ENCODE peak calls at places on chromosomes 5 and 9, in five cellular contexts. G, Z, F, I and P are unnamed samples.

GRCh38 chr5:3778000-3778570 is 182.5 kb downstream of the IRX1 start:
- DNase-seq in G (no peak), Z (no peak), F (no peak), I (no peak), P (no peak)

GRCh38 chr9:6243746-6244145 is 28.1 kb downstream of the IL33 start:
- DNase-seq in G (no peak), Z (no peak), F (peak), I (peak), P (no peak)

GRCh38 chr5:65919773-65920172 is 6.6 kb upstream of the ERBIN start:
- DNase-seq in G (no peak), Z (no peak), F (peak), I (no peak), P (no peak)

GRCh38 chr5:62343428-62343827 is 37.4 kb downstream of the KIF2A start:
- DNase-seq in G (no peak), Z (no peak), F (no peak), I (no peak), P (no peak)

GRCh38 chr5:64015824-64016223 is 53.6 kb upstream of the HTR1A start:
- DNase-seq in G (no peak), Z (no peak), F (no peak), I (no peak), P (no peak)

GRCh38 chr9:91729558-91729842 is 220.5 kb downstream of the ROR2 start:
- DNase-seq in G (peak), Z (no peak), F (no peak), I (no peak), P (no peak)

GRCh38 chr9:91395106-91395552 is 28.5 kb downstream of the NFIL3 start:
- DNase-seq in G (no peak), Z (no peak), F (no peak), I (peak), P (no peak)

GRCh38 chr9:134492721-134493470 is 148.7 kb upstream of the COL5A1 start:
- DNase-seq in G (no peak), Z (no peak), F (no peak), I (no peak), P (no peak)

GRCh38 chr9:37880916-37881479 is 22.9 kb downstream of the SLC25A51 start:
- DNase-seq in G (no peak), Z (no peak), F (no peak), I (no peak), P (no peak)

GRCh38 chr9:130172161-130172857 is at the start of gene NCS1:
- DNase-seq in G (peak), Z (peak), F (peak), I (peak), P (peak)

GRCh38 chr5:97980291-97980690 is 793.2 kb upstream of the RGMB start:
- DNase-seq in G (no peak), Z (no peak), F (no peak), I (no peak), P (no peak)

GRCh38 chr5:43676083-43676840 is 73.3 kb downstream of the NNT start:
- DNase-seq in G (no peak), Z (no peak), F (no peak), I (peak), P (no peak)

GRCh38 chr5:135488727-135489465 is 36.7 kb upstream of the TIFAB start:
- DNase-seq in G (no peak), Z (no peak), F (peak), I (peak), P (peak)

GRCh38 chr9:137492464-137493162 is 33.5 kb upstream of the NSMF start:
- DNase-seq in G (no peak), Z (peak), F (no peak), I (peak), P (no peak)

GRCh38 chr5:37840036-37840909 is at the start of gene GDNF:
- DNase-seq in G (no peak), Z (peak), F (peak), I (no peak), P (no peak)

GRCh38 chr9:2281803-2282185 is 266.6 kb downstream of the SMARCA2 start:
- DNase-seq in G (no peak), Z (no peak), F (peak), I (no peak), P (no peak)

GRCh38 chr9:94623253-94623652 is 16.1 kb downstream of the FBP1 start:
- DNase-seq in G (no peak), Z (peak), F (no peak), I (peak), P (no peak)

GRCh38 chr5:60945760-60946253 is 802 bp downstream of the NDUFAF2 start:
- DNase-seq in G (no peak), Z (no peak), F (peak), I (peak), P (peak)

GRCh38 chr9:12882430-12882829 is 107.6 kb downstream of the LURAP1L start:
- DNase-seq in G (no peak), Z (no peak), F (peak), I (no peak), P (peak)

GRCh38 chr5:53211799-53212198 is 102.2 kb upstream of the MOCS2 start:
- DNase-seq in G (no peak), Z (no peak), F (peak), I (peak), P (no peak)

GRCh38 chr5:29518176-29518575 is 1675.3 kb upstream of the CDH6 start:
- DNase-seq in G (no peak), Z (no peak), F (no peak), I (peak), P (no peak)

GRCh38 chr5:54021413-54022155 is 288.8 kb downstream of the ARL15 start:
- DNase-seq in G (no peak), Z (no peak), F (peak), I (peak), P (no peak)

GRCh38 chr5:157518963-157519362 is 56.6 kb downstream of the ADAM19 start:
- DNase-seq in G (no peak), Z (no peak), F (no peak), I (no peak), P (no peak)

GRCh38 chr5:6362846-6363245 is 15.5 kb downstream of the MED10 start:
- DNase-seq in G (peak), Z (no peak), F (no peak), I (no peak), P (no peak)

GRCh38 chr5:153480401-153480800 is 10.1 kb upstream of the GRIA1 start:
- DNase-seq in G (no peak), Z (no peak), F (peak), I (peak), P (no peak)

DNA sequence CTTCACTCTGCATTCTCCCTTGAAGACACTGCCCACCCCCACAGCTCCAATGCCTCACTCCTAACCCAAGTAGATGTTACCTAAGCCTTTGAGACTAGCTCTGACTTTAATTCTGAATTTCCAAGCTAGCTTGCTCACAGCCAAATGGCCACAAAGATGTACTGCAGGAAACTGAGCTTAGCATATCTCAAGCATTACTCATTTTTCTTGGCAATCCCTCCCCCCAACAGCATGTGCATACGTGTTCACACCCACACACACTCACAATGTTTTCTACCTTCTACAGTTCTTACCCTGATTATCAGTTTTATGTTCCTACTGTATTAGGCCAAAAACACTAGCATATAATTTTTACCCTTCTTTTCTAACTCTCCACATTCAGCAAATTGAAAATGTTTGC is 13.7 kb upstream of the GRIA1 start:
- DNase-seq in G (no peak), Z (no peak), F (peak), I (peak), P (no peak)
- TF ChIP-seq CTCF in G (no peak), Z (no peak), F (peak), I (peak), P (no peak)

DNA sequence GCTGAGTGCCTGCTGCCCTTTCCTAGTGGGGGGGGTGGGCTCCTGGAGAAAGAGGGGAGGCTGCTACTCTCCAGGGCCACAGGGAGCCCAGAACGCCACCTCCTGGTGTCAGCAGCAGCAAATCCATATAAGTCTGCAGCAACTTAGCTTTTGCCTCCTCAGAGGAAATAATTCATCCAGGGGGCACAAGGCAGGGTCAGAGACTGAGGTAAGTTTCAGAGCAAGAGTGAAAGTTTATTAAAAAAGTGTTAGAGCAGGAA is 4.0 kb upstream of the CLPTM1L start:
- DNase-seq in G (no peak), Z (no peak), F (no peak), I (no peak), P (no peak)
- TF ChIP-seq CTCF in G (no peak), Z (no peak), F (no peak), I (no peak), P (no peak)

DNA sequence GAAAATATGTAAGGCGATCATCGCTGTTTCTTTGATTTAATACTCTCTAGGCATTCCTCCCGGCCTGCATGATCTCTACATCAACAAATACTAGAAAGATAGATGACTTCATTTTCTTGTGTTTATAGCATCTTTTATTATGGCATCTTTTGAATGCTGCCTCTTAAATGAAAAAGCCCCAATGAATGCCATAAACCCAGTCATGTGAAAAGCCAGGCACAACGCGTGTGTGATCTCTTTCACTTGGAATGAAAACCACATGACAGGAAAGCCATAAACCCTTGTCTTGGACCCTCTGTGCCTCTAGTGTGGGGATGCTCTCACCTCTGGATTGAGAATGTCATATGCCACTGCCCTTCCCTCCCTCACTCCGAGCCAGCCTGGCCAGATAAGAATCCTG is 476.2 kb downstream of the SEMA5A start:
- DNase-seq in G (no peak), Z (no peak), F (no peak), I (no peak), P (no peak)
- TF ChIP-seq CTCF in G (no peak), Z (no peak), F (no peak), I (no peak), P (no peak)

GRCh38 chr5:95283761-95284511 is 958 bp downstream of the MCTP1 start:
- DNase-seq in G (no peak), Z (peak), F (peak), I (peak), P (no peak)
- TF ChIP-seq CTCF in G (peak), Z (no peak), F (peak), I (peak), P (peak)

GRCh38 chr5:115033861-115034260 is 135.8 kb downstream of the TRIM36 start:
- DNase-seq in G (no peak), Z (no peak), F (no peak), I (peak), P (no peak)
- TF ChIP-seq CTCF in G (peak), Z (no peak), F (no peak), I (no peak), P (no peak)

GRCh38 chr5:155126573-155126972 is 113.0 kb downstream of the KIF4B start:
- DNase-seq in G (no peak), Z (no peak), F (no peak), I (no peak), P (no peak)

GRCh38 chr5:155128786-155129512 is 115.4 kb downstream of the KIF4B start:
- DNase-seq in G (no peak), Z (no peak), F (no peak), I (peak), P (no peak)

GRCh38 chr5:155125696-155126095 is 112.1 kb downstream of the KIF4B start:
- DNase-seq in G (no peak), Z (no peak), F (no peak), I (no peak), P (no peak)

GRCh38 chr5:155127552-155127951 is 114.0 kb downstream of the KIF4B start:
- DNase-seq in G (no peak), Z (no peak), F (no peak), I (no peak), P (no peak)

DNA sequence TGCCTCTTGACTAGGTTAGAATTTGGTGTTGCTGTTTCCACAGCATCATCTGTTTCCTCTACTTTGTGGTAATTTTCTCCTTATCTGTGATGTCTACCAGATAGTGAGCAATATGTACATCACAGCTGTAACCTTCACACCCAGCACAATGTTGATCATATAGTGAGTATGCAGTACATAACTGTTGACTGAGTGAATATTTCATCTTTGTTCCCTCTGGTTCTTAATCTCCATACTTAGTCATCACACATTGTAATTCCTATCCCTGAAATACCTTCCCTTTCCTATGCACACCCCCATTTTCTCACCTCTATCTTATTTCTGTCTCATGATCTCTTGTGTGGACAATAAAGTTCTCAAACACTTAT is 115.9 kb downstream of the KIF4B start:
- DNase-seq in G (no peak), Z (no peak), F (no peak), I (no peak), P (no peak)
- TF ChIP-seq CTCF in G (no peak), Z (no peak), F (no peak), I (no peak), P (no peak)

DNA sequence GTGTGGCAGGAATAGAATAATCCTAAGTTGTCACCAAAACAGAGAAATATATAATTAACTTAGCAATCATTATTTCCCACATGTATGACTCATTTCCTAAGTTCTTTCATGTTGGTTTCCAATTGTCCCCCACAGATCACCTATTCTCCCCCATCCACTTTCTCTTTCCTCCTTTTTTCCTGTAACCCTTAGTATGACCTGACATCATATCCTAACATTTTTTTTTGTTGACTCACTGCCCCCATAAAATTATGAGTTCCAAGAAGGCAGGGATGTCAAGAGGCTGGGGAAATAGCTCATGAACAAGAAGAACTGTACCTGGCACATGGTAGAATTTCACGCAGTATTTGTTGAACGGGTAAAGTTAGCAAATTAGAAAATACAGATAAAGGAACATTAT is 186.7 kb downstream of the DCP2 start:
- DNase-seq in G (no peak), Z (no peak), F (peak), I (peak), P (no peak)
- TF ChIP-seq CTCF in G (no peak), Z (no peak), F (no peak), I (no peak), P (no peak)

GRCh38 chr5:117679046-117679445 is 1104.4 kb upstream of the SEMA6A start:
- DNase-seq in G (no peak), Z (no peak), F (no peak), I (no peak), P (no peak)

GRCh38 chr5:117680421-117680820 is 1105.8 kb upstream of the SEMA6A start:
- DNase-seq in G (no peak), Z (no peak), F (peak), I (no peak), P (no peak)

GRCh38 chr5:117681431-117681830 is 1106.8 kb upstream of the SEMA6A start:
- DNase-seq in G (no peak), Z (no peak), F (no peak), I (no peak), P (no peak)

GRCh38 chr5:117682416-117682815 is 1107.8 kb upstream of the SEMA6A start:
- DNase-seq in G (no peak), Z (no peak), F (peak), I (no peak), P (no peak)

DNA sequence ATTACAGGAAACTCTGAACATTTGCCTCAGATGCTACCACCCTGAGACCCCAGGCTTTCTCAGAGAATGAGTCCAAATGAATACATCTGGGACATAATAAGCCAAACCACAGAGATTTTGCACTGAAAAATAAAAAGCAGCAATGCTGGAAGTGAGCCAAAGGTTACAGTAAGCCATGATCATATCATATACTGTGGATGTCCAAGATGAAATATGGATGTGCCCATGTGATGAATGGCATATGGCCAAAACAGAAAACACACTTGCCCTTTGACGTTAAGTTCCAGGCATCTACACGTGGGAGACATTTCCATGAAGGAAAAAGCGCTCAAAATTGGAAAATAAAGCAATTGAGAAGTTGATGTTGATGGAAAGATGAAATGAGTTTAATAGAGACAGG is 1107.2 kb upstream of the SEMA6A start:
- DNase-seq in G (no peak), Z (no peak), F (peak), I (no peak), P (no peak)
- TF ChIP-seq CTCF in G (no peak), Z (no peak), F (no peak), I (no peak), P (no peak)

GRCh38 chr5:172910828-172911627 is 48.2 kb upstream of the RPL26L1 start:
- DNase-seq in G (peak), Z (peak), F (peak), I (peak), P (no peak)
- TF ChIP-seq CTCF in G (peak), Z (no peak), F (peak), I (peak), P (peak)